ENCODE peak calls at places on chromosome 16, in seven cellular contexts. One of them, this sample, is unnamed.

GRCh38 chr16:3020247-3020603 is at the start of gene TNFRSF12A:
- DNase-seq in stimulated activated CD8-positive, alpha-beta memory T cell treated with anti-CD3 and anti-CD28 coated beads, Interleukin-15, amount 100 ng/mL, for 4 hours: peak
- DNase-seq in EH: peak
- DNase-seq in cardiac fibroblast: peak
- DNase-seq in AG04450: no peak
- DNase-seq in activated T-helper 1 cell treated with anti-CD3 and anti-CD28 coated beads, Interleukin-2, amount 50 U/mL, for 16 hours: peak
- DNase-seq in C1 segment of cervical spinal cord: peak
- DNase-seq in this sample: peak

GRCh38 chr16:51034481-51035109 is 116.5 kb downstream of the SALL1 start:
- DNase-seq in stimulated activated CD8-positive, alpha-beta memory T cell treated with anti-CD3 and anti-CD28 coated beads, Interleukin-15, amount 100 ng/mL, for 4 hours: no peak
- DNase-seq in EH: no peak
- DNase-seq in cardiac fibroblast: no peak
- DNase-seq in AG04450: no peak
- DNase-seq in activated T-helper 1 cell treated with anti-CD3 and anti-CD28 coated beads, Interleukin-2, amount 50 U/mL, for 16 hours: no peak
- DNase-seq in C1 segment of cervical spinal cord: no peak
- DNase-seq in this sample: no peak

GRCh38 chr16:51062039-51062438 is 89.0 kb downstream of the SALL1 start:
- DNase-seq in stimulated activated CD8-positive, alpha-beta memory T cell treated with anti-CD3 and anti-CD28 coated beads, Interleukin-15, amount 100 ng/mL, for 4 hours: no peak
- DNase-seq in EH: no peak
- DNase-seq in cardiac fibroblast: no peak
- DNase-seq in AG04450: no peak
- DNase-seq in activated T-helper 1 cell treated with anti-CD3 and anti-CD28 coated beads, Interleukin-2, amount 50 U/mL, for 16 hours: no peak
- DNase-seq in C1 segment of cervical spinal cord: no peak
- DNase-seq in this sample: no peak

GRCh38 chr16:47636501-47637090 is 175.5 kb downstream of the PHKB start:
- DNase-seq in stimulated activated CD8-positive, alpha-beta memory T cell treated with anti-CD3 and anti-CD28 coated beads, Interleukin-15, amount 100 ng/mL, for 4 hours: no peak
- DNase-seq in EH: no peak
- DNase-seq in cardiac fibroblast: no peak
- DNase-seq in AG04450: no peak
- DNase-seq in activated T-helper 1 cell treated with anti-CD3 and anti-CD28 coated beads, Interleukin-2, amount 50 U/mL, for 16 hours: no peak
- DNase-seq in C1 segment of cervical spinal cord: no peak
- DNase-seq in this sample: no peak

GRCh38 chr16:24471616-24472015 is 67.8 kb upstream of the RBBP6 start:
- DNase-seq in stimulated activated CD8-positive, alpha-beta memory T cell treated with anti-CD3 and anti-CD28 coated beads, Interleukin-15, amount 100 ng/mL, for 4 hours: no peak
- DNase-seq in EH: no peak
- DNase-seq in cardiac fibroblast: no peak
- DNase-seq in AG04450: no peak
- DNase-seq in activated T-helper 1 cell treated with anti-CD3 and anti-CD28 coated beads, Interleukin-2, amount 50 U/mL, for 16 hours: no peak
- DNase-seq in C1 segment of cervical spinal cord: no peak
- DNase-seq in this sample: no peak

GRCh38 chr16:2692251-2692947 is 10.1 kb downstream of the KCTD5 start:
- DNase-seq in stimulated activated CD8-positive, alpha-beta memory T cell treated with anti-CD3 and anti-CD28 coated beads, Interleukin-15, amount 100 ng/mL, for 4 hours: no peak
- DNase-seq in EH: no peak
- DNase-seq in cardiac fibroblast: no peak
- DNase-seq in AG04450: no peak
- DNase-seq in activated T-helper 1 cell treated with anti-CD3 and anti-CD28 coated beads, Interleukin-2, amount 50 U/mL, for 16 hours: no peak
- DNase-seq in C1 segment of cervical spinal cord: peak
- DNase-seq in this sample: no peak

GRCh38 chr16:56662357-56663354 is 4.9 kb downstream of the MT1F start:
- DNase-seq in stimulated activated CD8-positive, alpha-beta memory T cell treated with anti-CD3 and anti-CD28 coated beads, Interleukin-15, amount 100 ng/mL, for 4 hours: no peak
- DNase-seq in EH: no peak
- DNase-seq in cardiac fibroblast: no peak
- DNase-seq in AG04450: no peak
- DNase-seq in activated T-helper 1 cell treated with anti-CD3 and anti-CD28 coated beads, Interleukin-2, amount 50 U/mL, for 16 hours: no peak
- DNase-seq in C1 segment of cervical spinal cord: no peak
- DNase-seq in this sample: no peak

GRCh38 chr16:8391219-8391757 is 199.0 kb downstream of the TMEM114 start:
- DNase-seq in stimulated activated CD8-positive, alpha-beta memory T cell treated with anti-CD3 and anti-CD28 coated beads, Interleukin-15, amount 100 ng/mL, for 4 hours: no peak
- DNase-seq in EH: no peak
- DNase-seq in cardiac fibroblast: no peak
- DNase-seq in AG04450: no peak
- DNase-seq in activated T-helper 1 cell treated with anti-CD3 and anti-CD28 coated beads, Interleukin-2, amount 50 U/mL, for 16 hours: no peak
- DNase-seq in C1 segment of cervical spinal cord: no peak
- DNase-seq in this sample: no peak

GRCh38 chr16:55530316-55530856 is 21.5 kb downstream of the LPCAT2 start:
- DNase-seq in stimulated activated CD8-positive, alpha-beta memory T cell treated with anti-CD3 and anti-CD28 coated beads, Interleukin-15, amount 100 ng/mL, for 4 hours: no peak
- DNase-seq in EH: no peak
- DNase-seq in cardiac fibroblast: no peak
- DNase-seq in AG04450: no peak
- DNase-seq in activated T-helper 1 cell treated with anti-CD3 and anti-CD28 coated beads, Interleukin-2, amount 50 U/mL, for 16 hours: no peak
- DNase-seq in C1 segment of cervical spinal cord: no peak
- DNase-seq in this sample: no peak

GRCh38 chr16:740764-741505 is at the start of gene CIAO3:
- DNase-seq in stimulated activated CD8-positive, alpha-beta memory T cell treated with anti-CD3 and anti-CD28 coated beads, Interleukin-15, amount 100 ng/mL, for 4 hours: peak
- DNase-seq in EH: peak
- DNase-seq in cardiac fibroblast: peak
- DNase-seq in AG04450: peak
- DNase-seq in activated T-helper 1 cell treated with anti-CD3 and anti-CD28 coated beads, Interleukin-2, amount 50 U/mL, for 16 hours: peak
- DNase-seq in C1 segment of cervical spinal cord: peak
- DNase-seq in this sample: peak

GRCh38 chr16:72942021-72942420 is 105.9 kb downstream of the ZFHX3 start:
- DNase-seq in stimulated activated CD8-positive, alpha-beta memory T cell treated with anti-CD3 and anti-CD28 coated beads, Interleukin-15, amount 100 ng/mL, for 4 hours: no peak
- DNase-seq in EH: no peak
- DNase-seq in cardiac fibroblast: no peak
- DNase-seq in AG04450: no peak
- DNase-seq in activated T-helper 1 cell treated with anti-CD3 and anti-CD28 coated beads, Interleukin-2, amount 50 U/mL, for 16 hours: no peak
- DNase-seq in C1 segment of cervical spinal cord: no peak
- DNase-seq in this sample: no peak